ENCODE peak calls at places on chromosome 15, in four cellular contexts. Y, I, W and R are unnamed samples.
A peak's percentile ranks its signal among the peaks of the same experiment; 100 is the strongest.

GRCh38 chr15:71494565-71494964 is 315.8 kb upstream of the NR2E3 start:
- DNase-seq in I (no peak), W (no peak), Y (no peak), R (no peak)

GRCh38 chr15:77004189-77004588 is 9.3 kb downstream of the PSTPIP1 start:
- DNase-seq in I (no peak), W (no peak), Y (no peak), R (no peak)

GRCh38 chr15:71526061-71526460 is 284.3 kb upstream of the NR2E3 start:
- DNase-seq in Y (no peak), W (no peak), I (no peak), R (no peak)

GRCh38 chr15:41258706-41259471 is 27.8 kb downstream of the CHP1 start:
- DNase-seq in Y (peak; percentile 31), I (no peak), W (no peak), R (peak; percentile 40)

GRCh38 chr15:78207641-78208340 is 26.6 kb downstream of the ACSBG1 start:
- DNase-seq in I (no peak), W (no peak), Y (no peak), R (no peak)

GRCh38 chr15:50562735-50563640 is 16.5 kb upstream of the USP50 start:
- DNase-seq in I (no peak), W (no peak), Y (no peak), R (no peak)

GRCh38 chr15:78438595-78439285 is 724 bp downstream of the IREB2 start:
- DNase-seq in W (no peak), I (peak; percentile 41), Y (no peak), R (peak; percentile 60)

GRCh38 chr15:39580117-39580629 is 706 bp upstream of the THBS1 start:
- DNase-seq in I (peak; percentile 95), Y (no peak), W (peak; percentile 81), R (peak; percentile 81)

GRCh38 chr15:78055923-78056713 is 21.4 kb downstream of the TBC1D2B start:
- DNase-seq in W (no peak), Y (no peak), I (peak; percentile 43), R (peak; percentile 67)

GRCh38 chr15:50275908-50276307 is 10.4 kb upstream of the HDC start:
- DNase-seq in I (no peak), W (no peak), Y (no peak), R (no peak)

GRCh38 chr15:68464451-68465090 is 32.6 kb upstream of the ITGA11 start:
- DNase-seq in Y (no peak), W (no peak), I (no peak), R (no peak)

GRCh38 chr15:70309716-70310115 is 212.0 kb upstream of the TLE3 start:
- DNase-seq in W (no peak), Y (no peak), I (no peak), R (no peak)

GRCh38 chr15:70062321-70062956 is 35.3 kb downstream of the TLE3 start:
- DNase-seq in I (peak; percentile 10), Y (no peak), W (no peak), R (no peak)

GRCh38 chr15:64459382-64459781 is 996 bp upstream of the ZNF609 start:
- DNase-seq in W (peak; percentile 22), Y (no peak), I (no peak), R (no peak)

GRCh38 chr15:100111103-100112060 is 230.4 kb downstream of the ADAMTS17 start:
- DNase-seq in I (no peak), W (no peak), Y (no peak), R (peak; percentile 14)

GRCh38 chr15:58329781-58330467 is 101.9 kb upstream of the LIPC start:
- DNase-seq in W (no peak), Y (no peak), I (no peak), R (no peak)

GRCh38 chr15:74136584-74137543 is 6.5 kb downstream of the ISLR2 start:
- DNase-seq in Y (no peak), W (no peak), I (no peak), R (no peak)

GRCh38 chr15:56989411-56989924 is 71.0 kb downstream of the TCF12 start:
- DNase-seq in Y (no peak), W (no peak), I (no peak), R (peak; percentile 66)

GRCh38 chr15:28109626-28110415 is 10.7 kb upstream of the OCA2 start:
- DNase-seq in I (no peak), Y (no peak), W (no peak), R (no peak)

GRCh38 chr15:57485869-57486268 is 105.8 kb upstream of the MYZAP start:
- DNase-seq in W (no peak), I (peak; percentile 44), Y (no peak), R (peak; percentile 81)

GRCh38 chr15:83956887-83957286 is 278.7 kb upstream of the GOLGA6L4 start:
- DNase-seq in Y (no peak), I (no peak), W (no peak), R (no peak)

GRCh38 chr15:60087561-60087960 is 83.5 kb downstream of the FOXB1 start:
- DNase-seq in W (no peak), Y (no peak), I (no peak), R (no peak)

GRCh38 chr15:70156781-70157261 is 59.1 kb upstream of the TLE3 start:
- DNase-seq in W (no peak), I (no peak), Y (no peak), R (no peak)

GRCh38 chr15:78985859-78986470 is 41.1 kb upstream of the CTSH start:
- DNase-seq in W (no peak), I (no peak), Y (no peak), R (no peak)

GRCh38 chr15:60865507-60865906 is 363.6 kb downstream of the RORA start:
- DNase-seq in Y (no peak), W (no peak), I (no peak), R (no peak)

GRCh38 chr15:100559330-100559729 is 30.6 kb upstream of the CERS3 start:
- DNase-seq in I (no peak), Y (no peak), W (no peak), R (peak; percentile 3)

GRCh38 chr15:39140060-39140604 is 440.7 kb upstream of the THBS1 start:
- DNase-seq in W (peak; percentile 75), Y (no peak), I (no peak), R (peak; percentile 67)

GRCh38 chr15:40582726-40583246 is 11.3 kb upstream of the KNL1 start:
- DNase-seq in W (peak; percentile 32), Y (no peak), I (no peak), R (peak; percentile 99)

GRCh38 chr15:40445411-40446055 is 4.8 kb downstream of the BAHD1 start:
- DNase-seq in I (no peak), W (no peak), Y (no peak), R (no peak)

GRCh38 chr15:83276661-83277060 is 7.8 kb downstream of the BNC1 start:
- DNase-seq in Y (no peak), I (no peak), W (no peak), R (no peak)

GRCh38 chr15:23073890-23074631 is 34.7 kb upstream of the TUBGCP5 start:
- DNase-seq in W (no peak), Y (no peak), I (no peak), R (no peak)

GRCh38 chr15:72534522-72534921 is 60.4 kb downstream of the ARIH1 start:
- DNase-seq in W (no peak), Y (no peak), I (no peak), R (no peak)

GRCh38 chr15:99474041-99474906 is 91.5 kb upstream of the MEF2A start:
- DNase-seq in I (no peak), Y (no peak), W (no peak), R (no peak)

GRCh38 chr15:45637552-45638033 is 2.8 kb downstream of the SQOR start:
- DNase-seq in Y (peak; percentile 85), W (no peak), I (no peak), R (peak; percentile 80)

GRCh38 chr15:81224232-81224631 is 27.6 kb downstream of the IL16 start:
- DNase-seq in W (no peak), Y (no peak), I (no peak), R (no peak)

GRCh38 chr15:99450896-99451358 is 114.9 kb upstream of the MEF2A start:
- DNase-seq in I (no peak), Y (no peak), W (no peak), R (no peak)

GRCh38 chr15:89531796-89532537 is 35.6 kb upstream of the RHCG start:
- DNase-seq in Y (no peak), W (no peak), I (no peak), R (no peak)

GRCh38 chr15:29677450-29677849 is 144.8 kb downstream of the TJP1 start:
- DNase-seq in W (no peak), Y (no peak), I (no peak), R (no peak)

GRCh38 chr15:78093242-78094020 is 1.1 kb downstream of the SH2D7 start:
- DNase-seq in Y (no peak), W (no peak), I (no peak), R (no peak)

GRCh38 chr15:98076021-98076816 is 115.7 kb downstream of the ARRDC4 start:
- DNase-seq in W (peak; percentile 47), I (no peak), Y (no peak), R (no peak)

GRCh38 chr15:88020806-88021205 is 235.7 kb downstream of the NTRK3 start:
- DNase-seq in W (no peak), I (no peak), Y (no peak), R (no peak)

GRCh38 chr15:88021601-88022000 is 234.9 kb downstream of the NTRK3 start:
- DNase-seq in Y (no peak), I (no peak), W (no peak), R (no peak)

GRCh38 chr15:88022711-88023110 is 233.8 kb downstream of the NTRK3 start:
- DNase-seq in W (no peak), Y (no peak), I (no peak), R (no peak)

GRCh38 chr15:88016373-88016772 is 240.2 kb downstream of the NTRK3 start:
- DNase-seq in W (no peak), Y (no peak), I (no peak), R (no peak)

GRCh38 chr15:88018865-88019626 is 237.5 kb downstream of the NTRK3 start:
- DNase-seq in I (no peak), W (no peak), Y (no peak), R (no peak)
- TF ChIP-seq NR2C2 in I (no peak), W (no peak), Y (no peak), R (no peak)

GRCh38 chr15:43769584-43770228 is 7.1 kb downstream of the ELL3 start:
- DNase-seq in Y (no peak), W (peak; percentile 59), I (peak; percentile 78), R (peak; percentile 50)
- TF ChIP-seq NR2C2 in Y (no peak), W (no peak), I (no peak), R (no peak)

DNA sequence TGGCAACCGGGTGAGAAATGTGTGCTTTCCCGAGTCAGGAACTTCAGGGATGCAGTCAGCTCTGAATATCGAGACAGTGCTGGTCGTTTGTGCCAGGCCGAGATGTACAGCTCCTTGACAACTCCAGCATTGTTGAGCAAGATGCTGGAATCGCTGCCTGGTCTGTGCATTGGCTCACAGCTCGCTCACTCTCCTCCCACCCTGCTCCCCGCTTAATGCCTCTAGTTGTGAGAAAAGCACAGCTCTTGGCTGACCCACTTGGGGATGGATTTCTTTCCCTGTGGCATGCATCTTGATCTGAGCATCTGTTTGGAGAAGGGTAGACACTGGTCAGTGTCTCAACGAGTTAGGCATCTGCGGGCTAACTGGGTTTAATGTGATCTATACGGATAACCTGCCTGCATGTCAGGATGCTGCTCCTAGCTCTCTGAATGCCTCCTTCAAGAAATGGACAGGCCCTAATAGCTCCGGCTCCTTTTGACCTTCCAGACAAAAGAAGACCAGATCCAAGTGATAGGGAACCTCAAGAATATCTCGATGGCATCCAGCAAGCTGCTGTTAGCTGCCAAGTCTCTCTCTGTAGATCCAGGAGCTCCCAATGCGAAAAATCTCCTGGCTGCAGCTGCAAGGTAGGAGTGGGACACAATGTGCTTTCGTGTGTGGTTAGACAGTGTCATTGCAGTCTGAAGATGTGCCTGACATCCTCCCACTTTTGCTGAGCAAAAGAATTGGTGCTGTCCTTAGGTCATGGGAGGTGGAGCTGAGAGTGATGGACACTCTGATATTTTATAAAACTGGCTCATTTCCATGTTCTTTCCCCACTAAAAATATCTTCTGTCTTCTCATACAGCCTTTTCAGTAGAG is 302.2 kb upstream of the TPM1 start:
- DNase-seq in Y (no peak), I (no peak), W (no peak), R (no peak)
- TF ChIP-seq NR2C2 in Y (no peak), I (no peak), W (no peak), R (no peak)

GRCh38 chr15:101620645-101621044 is 31.5 kb downstream of the TM2D3 start:
- DNase-seq in Y (peak; percentile 9), W (no peak), I (no peak), R (no peak)
- TF ChIP-seq NR2C2 in Y (no peak), W (no peak), I (no peak), R (no peak)